ENCODE peak calls at places on chromosomes 6 and 20, in eight cellular contexts. N is iris pigment epithelial cell; T is activated CD4-positive, alpha-beta T cell treated with anti-CD3 and anti-CD28 coated beads, Interleukin-2, amount 50 U/mL, for 24 hours; A is aorta; L is A549; Q is A172; M is foreskin fibroblast; F is hypothalamus. Z is an unnamed sample.

GRCh38 chr6:125149256-125150144 is 4.1 kb upstream of the TPD52L1 start:
- DNase-seq in N (peak; percentile 68), T (no peak), A (no peak), L (no peak), Q (peak; percentile 74), M (peak; percentile 57), F (no peak), Z (no peak)

GRCh38 chr6:137914530-137915193 is 47.6 kb downstream of the TNFAIP3 start:
- DNase-seq in N (no peak), T (no peak), A (no peak), L (no peak), Q (no peak), M (no peak), F (no peak), Z (no peak)

GRCh38 chr6:18506387-18507017 is 119.4 kb downstream of the RNF144B start:
- DNase-seq in N (peak; percentile 58), T (no peak), A (no peak), L (no peak), Q (peak; percentile 12), M (no peak), F (no peak), Z (no peak)

GRCh38 chr20:10671221-10671849 is 2.5 kb downstream of the JAG1 start:
- DNase-seq in N (peak; percentile 96), T (no peak), A (peak; percentile 92), L (peak; percentile 98), Q (peak; percentile 97), M (peak; percentile 98), F (no peak), Z (peak; percentile 27)

GRCh38 chr6:144659735-144660246 is 374.7 kb downstream of the UTRN start:
- DNase-seq in N (no peak), T (no peak), A (no peak), L (no peak), Q (no peak), M (no peak), F (no peak), Z (no peak)

GRCh38 chr6:45965787-45966186 is 49.9 kb downstream of the CLIC5 start:
- DNase-seq in N (peak; percentile 55), T (no peak), A (no peak), L (no peak), Q (peak; percentile 67), M (peak; percentile 18), F (no peak), Z (no peak)

GRCh38 chr6:92753956-92754355 is 665.4 kb downstream of the EPHA7 start:
- DNase-seq in N (no peak), T (no peak), A (no peak), L (no peak), Q (no peak), M (no peak), F (no peak), Z (no peak)

GRCh38 chr20:35318502-35319157 is 26.4 kb upstream of the FAM83C start:
- DNase-seq in N (peak; percentile 95), T (no peak), A (no peak), L (peak; percentile 64), Q (peak; percentile 99), M (peak; percentile 93), F (no peak), Z (no peak)

GRCh38 chr6:55943329-55943728 is 67.9 kb upstream of the BMP5 start:
- DNase-seq in N (peak; percentile 81), T (no peak), A (no peak), L (no peak), Q (no peak), M (peak; percentile 42), F (no peak), Z (no peak)

GRCh38 chr20:48704761-48705160 is 123.0 kb downstream of the PREX1 start:
- DNase-seq in N (no peak), T (no peak), A (peak; percentile 67), L (no peak), Q (no peak), M (no peak), F (no peak), Z (no peak)

GRCh38 chr6:12008366-12009179 is 3.5 kb upstream of the HIVEP1 start:
- DNase-seq in N (peak; percentile 57), T (peak; percentile 73), A (peak; percentile 94), L (peak; percentile 43), Q (peak; percentile 78), M (peak; percentile 84), F (peak; percentile 19), Z (peak; percentile 23)

GRCh38 chr20:61684583-61685235 is 381.0 kb downstream of the TAF4 start:
- DNase-seq in N (no peak), T (no peak), A (no peak), L (no peak), Q (no peak), M (no peak), F (no peak), Z (no peak)

GRCh38 chr20:40535816-40536215 is 153.2 kb downstream of the MAFB start:
- DNase-seq in N (no peak), T (no peak), A (no peak), L (no peak), Q (no peak), M (no peak), F (no peak), Z (no peak)

GRCh38 chr6:6191909-6192308 is 128.6 kb downstream of the F13A1 start:
- DNase-seq in N (no peak), T (no peak), A (no peak), L (no peak), Q (no peak), M (no peak), F (no peak), Z (no peak)

GRCh38 chr20:62694868-62695267 is 13.8 kb upstream of the NTSR1 start:
- DNase-seq in N (no peak), T (no peak), A (no peak), L (no peak), Q (no peak), M (no peak), F (no peak), Z (no peak)

GRCh38 chr6:7727951-7728854 is 2.3 kb downstream of the BMP6 start:
- DNase-seq in N (peak; percentile 50), T (no peak), A (peak; percentile 78), L (peak; percentile 34), Q (no peak), M (peak; percentile 49), F (no peak), Z (no peak)

GRCh38 chr6:8245736-8246135 is 143.4 kb upstream of the EEF1E1 start:
- DNase-seq in N (no peak), T (no peak), A (no peak), L (no peak), Q (no peak), M (no peak), F (no peak), Z (no peak)

GRCh38 chr6:109055771-109056235 is 38.8 kb downstream of the SESN1 start:
- DNase-seq in N (peak; percentile 79), T (no peak), A (no peak), L (no peak), Q (no peak), M (peak; percentile 43), F (no peak), Z (no peak)

GRCh38 chr20:3312940-3313656 is 74.1 kb upstream of the SLC4A11 start:
- DNase-seq in N (peak; percentile 87), T (no peak), A (no peak), L (peak; percentile 24), Q (peak; percentile 26), M (peak; percentile 79), F (no peak), Z (no peak)

GRCh38 chr6:25302677-25303128 is 23.5 kb downstream of the CARMIL1 start:
- DNase-seq in N (peak; percentile 56), T (no peak), A (no peak), L (peak; percentile 8), Q (peak; percentile 79), M (peak; percentile 81), F (no peak), Z (no peak)

GRCh38 chr20:16662462-16662861 is 67.4 kb upstream of the SNRPB2 start:
- DNase-seq in N (no peak), T (no peak), A (no peak), L (no peak), Q (no peak), M (no peak), F (no peak), Z (no peak)

GRCh38 chr6:145138469-145139185 is 596.7 kb downstream of the EPM2A start:
- DNase-seq in N (no peak), T (no peak), A (no peak), L (no peak), Q (no peak), M (no peak), F (no peak), Z (no peak)

GRCh38 chr20:23059831-23060230 is 10.4 kb upstream of the THBD start:
- DNase-seq in N (peak; percentile 5), T (no peak), A (no peak), L (no peak), Q (no peak), M (no peak), F (no peak), Z (no peak)

GRCh38 chr20:36792422-36792821 is 18.9 kb upstream of the DSN1 start:
- DNase-seq in N (peak; percentile 69), T (no peak), A (peak; percentile 83), L (peak; percentile 54), Q (peak; percentile 89), M (peak; percentile 83), F (no peak), Z (no peak)

GRCh38 chr6:158910484-158911075 is 89.4 kb downstream of the RSPH3 start:
- DNase-seq in N (no peak), T (no peak), A (no peak), L (no peak), Q (no peak), M (no peak), F (no peak), Z (no peak)

GRCh38 chr6:84554069-84554468 is 210.3 kb downstream of the TBX18 start:
- DNase-seq in N (peak; percentile 52), T (no peak), A (no peak), L (no peak), Q (no peak), M (peak; percentile 81), F (no peak), Z (no peak)

GRCh38 chr6:92550501-92550900 is 868.9 kb downstream of the EPHA7 start:
- DNase-seq in N (no peak), T (no peak), A (no peak), L (no peak), Q (no peak), M (no peak), F (no peak), Z (no peak)

GRCh38 chr6:100456178-100456880 is 8.4 kb downstream of the SIM1 start:
- DNase-seq in N (no peak), T (no peak), A (no peak), L (no peak), Q (no peak), M (peak; percentile 65), F (no peak), Z (no peak)

GRCh38 chr20:57384953-57385761 is 6.0 kb upstream of the RBM38 start:
- DNase-seq in N (no peak), T (no peak), A (no peak), L (no peak), Q (no peak), M (no peak), F (no peak), Z (no peak)

GRCh38 chr6:168097221-168097620 is 18.2 kb upstream of the FRMD1 start:
- DNase-seq in N (no peak), T (no peak), A (peak; percentile 48), L (no peak), Q (no peak), M (no peak), F (no peak), Z (no peak)

GRCh38 chr20:32898721-32899120 is 40.0 kb downstream of the EFCAB8 start:
- DNase-seq in N (peak; percentile 80), T (no peak), A (no peak), L (no peak), Q (no peak), M (peak; percentile 91), F (no peak), Z (no peak)

GRCh38 chr6:40725390-40725789 is 138.2 kb upstream of the LRFN2 start:
- DNase-seq in N (no peak), T (no peak), A (peak; percentile 24), L (no peak), Q (no peak), M (no peak), F (no peak), Z (no peak)